ENCODE peak calls at places on chromosomes 11 and 22, in seven cellular contexts. R is activated T-helper 1 cell treated with Interleukin-2 at 50 U/mL for 16 hours; F is astrocyte of the cerebellum; X is non-pigmented ciliary epithelial cell; J is RWPE1; P is activated T-cell treated with anti-CD3 and anti-CD28 coated beads, Interleukin-2, amount 50 U/mL, for 72 hours; E is lower lobe of right lung. I is an unnamed sample.

GRCh38 chr11:84722583-84723108 is 904.5 kb downstream of the DLG2 start:
- DNase-seq in R (no peak), F (no peak), X (no peak), J (no peak), P (no peak), E (no peak), I (no peak)

GRCh38 chr11:94537051-94537600 is 6.6 kb upstream of the FUT4 start:
- DNase-seq in R (no peak), F (peak), X (no peak), J (no peak), P (no peak), E (no peak), I (peak)

GRCh38 chr11:47587733-47588326 is 1.4 kb downstream of the FAM180B start:
- DNase-seq in R (no peak), F (no peak), X (no peak), J (no peak), P (no peak), E (peak), I (no peak)

GRCh38 chr11:71305041-71305440 is 52.7 kb upstream of the SHANK2 start:
- DNase-seq in R (no peak), F (no peak), X (no peak), J (no peak), P (no peak), E (no peak), I (no peak)

GRCh38 chr22:23219787-23220484 is 39.6 kb downstream of the BCR start:
- DNase-seq in R (peak), F (no peak), X (no peak), J (peak), P (peak), E (peak), I (peak)

GRCh38 chr11:69949327-69949726 is 128.8 kb upstream of the ANO1 start:
- DNase-seq in R (no peak), F (peak), X (peak), J (peak), P (no peak), E (no peak), I (peak)

GRCh38 chr11:118051611-118052461 is 25.0 kb upstream of the TMPRSS4 start:
- DNase-seq in R (peak), F (no peak), X (no peak), J (no peak), P (peak), E (no peak), I (no peak)

GRCh38 chr11:73579641-73580434 is 18.1 kb downstream of the FAM168A start:
- DNase-seq in R (no peak), F (no peak), X (no peak), J (no peak), P (no peak), E (no peak), I (no peak)

GRCh38 chr11:862704-863388 is 20.2 kb downstream of the TSPAN4 start:
- DNase-seq in R (no peak), F (no peak), X (no peak), J (no peak), P (no peak), E (no peak), I (no peak)

GRCh38 chr22:48823941-48824340 is 1003.7 kb downstream of the BRD1 start:
- DNase-seq in R (no peak), F (no peak), X (no peak), J (no peak), P (no peak), E (no peak), I (no peak)

GRCh38 chr11:111909378-111909777 is 2.2 kb downstream of the CRYAB start:
- DNase-seq in R (no peak), F (no peak), X (no peak), J (no peak), P (no peak), E (no peak), I (no peak)

GRCh38 chr22:44623771-44624510 is 78.1 kb upstream of the PRR5 start:
- DNase-seq in R (no peak), F (no peak), X (no peak), J (peak), P (peak), E (peak), I (peak)

GRCh38 chr11:71379722-71380121 is 68.5 kb downstream of the DHCR7 start:
- DNase-seq in R (no peak), F (no peak), X (no peak), J (no peak), P (no peak), E (no peak), I (no peak)

GRCh38 chr11:121898913-121899312 is 217.1 kb downstream of the BLID start:
- DNase-seq in R (no peak), F (no peak), X (no peak), J (no peak), P (no peak), E (no peak), I (no peak)

GRCh38 chr11:281486-282161 is 3.4 kb downstream of the NLRP6 start:
- DNase-seq in R (no peak), F (no peak), X (no peak), J (no peak), P (no peak), E (no peak), I (no peak)

GRCh38 chr11:65225284-65226102 is 36.3 kb upstream of the POLA2 start:
- DNase-seq in R (peak), F (peak), X (no peak), J (peak), P (peak), E (peak), I (peak)

GRCh38 chr22:24178502-24179440 is 2.5 kb upstream of the SUSD2 start:
- DNase-seq in R (no peak), F (no peak), X (no peak), J (no peak), P (no peak), E (no peak), I (no peak)

GRCh38 chr11:10413268-10413667 is 41.8 kb upstream of the AMPD3 start:
- DNase-seq in R (peak), F (no peak), X (no peak), J (no peak), P (peak), E (no peak), I (peak)

GRCh38 chr11:5620606-5621521 is 3.9 kb upstream of the TRIM34 start:
- DNase-seq in R (no peak), F (peak), X (peak), J (peak), P (no peak), E (no peak), I (peak)

GRCh38 chr11:3933165-3933628 is 77.7 kb downstream of the STIM1 start:
- DNase-seq in R (no peak), F (no peak), X (no peak), J (no peak), P (no peak), E (no peak), I (no peak)

GRCh38 chr11:67417425-67417824 is 1.9 kb downstream of the CARNS1 start:
- DNase-seq in R (no peak), F (no peak), X (no peak), J (no peak), P (no peak), E (no peak), I (no peak)

GRCh38 chr11:75269367-75269660 is 28.7 kb downstream of the TPBGL start:
- DNase-seq in R (no peak), F (no peak), X (no peak), J (no peak), P (no peak), E (no peak), I (no peak)

GRCh38 chr22:24553597-24554315 is 1.2 kb downstream of the GUCD1 start:
- DNase-seq in R (no peak), F (no peak), X (no peak), J (peak), P (no peak), E (no peak), I (no peak)

GRCh38 chr11:64759722-64760719 is at the start of gene PYGM:
- DNase-seq in R (no peak), F (no peak), X (no peak), J (no peak), P (no peak), E (no peak), I (no peak)

GRCh38 chr11:46278387-46279173 is 1.1 kb downstream of the CREB3L1 start:
- DNase-seq in R (no peak), F (no peak), X (no peak), J (no peak), P (peak), E (peak), I (no peak)

GRCh38 chr11:83156996-83157754 is at the start of gene PCF11:
- DNase-seq in R (no peak), F (no peak), X (no peak), J (peak), P (no peak), E (no peak), I (no peak)

GRCh38 chr11:43943931-43944751 is 1.7 kb downstream of the C11orf96 start:
- DNase-seq in R (no peak), F (no peak), X (no peak), J (peak), P (peak), E (peak), I (peak)

GRCh38 chr11:31820438-31820818 is 9.3 kb upstream of the PAX6 start:
- DNase-seq in R (no peak), F (no peak), X (no peak), J (no peak), P (no peak), E (no peak), I (no peak)

GRCh38 chr11:125494987-125495725 is 909 bp downstream of the FEZ1 start:
- DNase-seq in R (no peak), F (no peak), X (no peak), J (peak), P (no peak), E (no peak), I (no peak)

GRCh38 chr11:61791737-61792309 is 576 bp downstream of the TMEM258 start:
- DNase-seq in R (no peak), F (peak), X (peak), J (peak), P (peak), E (peak), I (peak)

GRCh38 chr11:45082744-45083543 is 63.5 kb upstream of the PRDM11 start:
- DNase-seq in R (no peak), F (no peak), X (no peak), J (no peak), P (no peak), E (no peak), I (no peak)

GRCh38 chr22:39314251-39314971 is 5.0 kb downstream of the RPL3 start:
- DNase-seq in R (no peak), F (no peak), X (no peak), J (no peak), P (peak), E (no peak), I (no peak)

I was measured in MCF 10A.